ENCODE peak calls at places on chromosomes 1 and 21, in seven cellular contexts. K is spleen, T is fibroblast of mammary gland, S is IMR-90, O is endodermal cell, A is HFF-Myc, W is lower lobe of right lung. R is an unnamed sample.

GRCh38 chr21:41933259-41934079 is 20.3 kb downstream of the C2CD2 start:
- DNase-seq in O (no peak), T (peak), S (peak), A (no peak), K (peak), W (no peak), R (no peak)

GRCh38 chr1:204093756-204094155 is 20.8 kb downstream of the SOX13 start:
- DNase-seq in W (no peak), S (no peak), T (no peak), A (no peak), K (no peak), O (no peak), R (no peak)

GRCh38 chr1:200776949-200777348 is 38.3 kb downstream of the CAMSAP2 start:
- DNase-seq in A (no peak), W (no peak), S (peak), O (no peak), T (peak), K (no peak), R (no peak)

GRCh38 chr1:206925116-206925736 is 3.5 kb upstream of the FCMR start:
- DNase-seq in K (peak), W (peak), A (no peak), O (peak), S (no peak), T (no peak), R (no peak)

GRCh38 chr1:24867064-24867870 is 62.8 kb downstream of the RUNX3 start:
- DNase-seq in A (no peak), O (no peak), T (no peak), K (no peak), W (no peak), S (no peak), R (no peak)

GRCh38 chr1:236997882-236998281 is 6.4 kb downstream of the MT1HL1 start:
- DNase-seq in T (no peak), W (peak), K (no peak), S (no peak), O (peak), A (no peak), R (no peak)

GRCh38 chr1:185645686-185646085 is 88.5 kb upstream of the HMCN1 start:
- DNase-seq in A (no peak), S (peak), W (no peak), T (no peak), K (no peak), O (no peak), R (no peak)

GRCh38 chr1:182163821-182164223 is 102.3 kb upstream of the ZNF648 start:
- DNase-seq in T (peak), W (no peak), A (no peak), S (no peak), K (peak), O (no peak), R (no peak)

GRCh38 chr1:113073457-113073950 is 506 bp downstream of the LRIG2 start:
- DNase-seq in W (no peak), K (no peak), O (peak), A (peak), S (peak), T (peak), R (no peak)

GRCh38 chr1:178513278-178513983 is 522 bp downstream of the TEX35 start:
- DNase-seq in T (peak), W (no peak), O (peak), S (peak), A (no peak), K (peak), R (no peak)

GRCh38 chr1:224884428-224884827 is 45.0 kb upstream of the DNAH14 start:
- DNase-seq in W (no peak), S (peak), K (no peak), T (peak), O (no peak), A (no peak), R (no peak)

GRCh38 chr1:52590275-52590674 is 11.9 kb upstream of the GPX7 start:
- DNase-seq in W (no peak), K (no peak), S (no peak), A (no peak), T (no peak), O (no peak), R (no peak)

GRCh38 chr1:66980745-66981367 is 56.1 kb downstream of the MIER1 start:
- DNase-seq in O (no peak), K (no peak), T (peak), A (peak), W (no peak), S (peak), R (no peak)

GRCh38 chr1:232476538-232476950 is 153.4 kb downstream of the SIPA1L2 start:
- DNase-seq in T (peak), W (no peak), K (no peak), A (no peak), O (no peak), S (peak), R (no peak)

GRCh38 chr1:10712568-10712967 is 83.9 kb downstream of the CASZ1 start:
- DNase-seq in K (no peak), S (no peak), T (no peak), O (no peak), A (no peak), W (no peak), R (no peak)

GRCh38 chr1:183000563-183000962 is 22.7 kb upstream of the LAMC1 start:
- DNase-seq in K (no peak), O (no peak), A (no peak), T (no peak), W (no peak), S (no peak), R (no peak)

GRCh38 chr1:22761821-22762220 is 51.2 kb downstream of the EPHB2 start:
- DNase-seq in O (no peak), A (no peak), T (no peak), S (no peak), K (no peak), W (no peak), R (no peak)

GRCh38 chr1:196723325-196724185 is 51.1 kb upstream of the CFHR3 start:
- DNase-seq in K (no peak), O (peak), T (peak), A (no peak), W (no peak), S (peak), R (peak)

GRCh38 chr1:24263746-24264145 is 55.4 kb upstream of the GRHL3 start:
- DNase-seq in K (no peak), T (no peak), S (no peak), O (no peak), W (no peak), A (no peak), R (no peak)

GRCh38 chr1:57623039-57623790 is 199.4 kb upstream of the DAB1 start:
- DNase-seq in A (no peak), K (no peak), T (no peak), S (peak), O (peak), W (no peak), R (no peak)

GRCh38 chr1:154371436-154371835 is 33.7 kb upstream of the IL6R start:
- DNase-seq in W (no peak), A (no peak), S (no peak), K (no peak), O (no peak), T (no peak), R (no peak)
- TF ChIP-seq CTCF in W (no peak), A (no peak), S (no peak), K (no peak), O (no peak), T (no peak), R (no peak)

GRCh38 chr1:156586323-156586722 is 5.3 kb upstream of the NAXE start:
- DNase-seq in W (no peak), A (no peak), K (no peak), O (no peak), S (no peak), T (no peak), R (no peak)

GRCh38 chr1:156582388-156583022 is 3.0 kb downstream of the TTC24 start:
- DNase-seq in S (no peak), W (no peak), K (no peak), O (peak), A (no peak), T (no peak), R (no peak)

GRCh38 chr1:156584813-156585212 is 5.3 kb downstream of the TTC24 start:
- DNase-seq in W (no peak), O (peak), S (no peak), A (no peak), K (no peak), T (no peak), R (no peak)

GRCh38 chr1:156581661-156582387 is 2.3 kb downstream of the TTC24 start:
- DNase-seq in K (peak), W (no peak), A (no peak), T (no peak), O (no peak), S (no peak), R (no peak)

DNA sequence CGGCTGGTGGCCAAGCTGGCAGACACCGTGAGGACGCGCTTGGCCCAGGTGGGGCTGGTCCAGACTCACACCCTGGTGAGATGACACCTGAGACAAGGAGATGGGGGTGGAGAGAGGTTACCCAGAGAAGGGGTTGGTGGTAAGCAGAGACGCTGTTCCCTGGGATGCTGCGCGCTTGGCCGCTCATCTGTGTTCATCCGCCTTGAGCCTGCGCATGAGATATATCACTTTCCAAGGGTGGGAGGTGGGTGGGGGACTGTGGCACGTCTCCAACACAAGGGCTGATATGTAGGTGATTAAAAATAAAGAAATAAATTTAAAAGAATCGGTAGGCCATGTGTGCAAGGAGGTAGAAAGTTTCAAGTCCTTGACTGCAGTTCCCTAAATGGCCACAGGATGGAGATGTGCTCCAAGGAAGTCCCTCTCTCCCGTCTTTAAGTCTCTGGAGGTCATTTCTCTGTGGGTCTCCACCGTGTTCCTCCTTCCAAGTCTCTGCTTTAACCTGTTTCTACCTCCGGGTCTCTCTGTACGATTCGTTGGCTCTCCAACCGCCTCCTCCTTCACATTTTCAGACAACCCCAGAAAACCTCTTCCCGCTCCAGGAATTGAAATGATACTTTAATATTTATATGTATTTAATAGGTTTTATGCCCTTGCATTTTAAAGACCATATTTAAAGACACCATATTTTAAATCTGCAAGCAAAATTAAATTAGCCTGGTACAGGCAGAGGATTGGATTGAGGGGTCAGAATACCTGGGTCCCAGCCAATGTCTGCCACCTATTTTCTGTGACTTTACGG is 4.5 kb downstream of the TTC24 start:
- DNase-seq in O (peak), W (no peak), A (peak), T (peak), K (no peak), S (peak), R (peak)
- H3K4me3 ChIP-seq in O (no peak), W (no peak), A (no peak), T (no peak), K (no peak), S (no peak), R (no peak)

GRCh38 chr21:31092867-31093266 is 54.6 kb upstream of the KRTAP19-8 start:
- DNase-seq in S (no peak), O (no peak), A (no peak), W (no peak), K (no peak), T (no peak), R (no peak)

GRCh38 chr21:31084689-31085088 is 46.4 kb upstream of the KRTAP19-8 start:
- DNase-seq in W (no peak), O (no peak), K (no peak), T (no peak), S (no peak), A (no peak), R (no peak)

DNA sequence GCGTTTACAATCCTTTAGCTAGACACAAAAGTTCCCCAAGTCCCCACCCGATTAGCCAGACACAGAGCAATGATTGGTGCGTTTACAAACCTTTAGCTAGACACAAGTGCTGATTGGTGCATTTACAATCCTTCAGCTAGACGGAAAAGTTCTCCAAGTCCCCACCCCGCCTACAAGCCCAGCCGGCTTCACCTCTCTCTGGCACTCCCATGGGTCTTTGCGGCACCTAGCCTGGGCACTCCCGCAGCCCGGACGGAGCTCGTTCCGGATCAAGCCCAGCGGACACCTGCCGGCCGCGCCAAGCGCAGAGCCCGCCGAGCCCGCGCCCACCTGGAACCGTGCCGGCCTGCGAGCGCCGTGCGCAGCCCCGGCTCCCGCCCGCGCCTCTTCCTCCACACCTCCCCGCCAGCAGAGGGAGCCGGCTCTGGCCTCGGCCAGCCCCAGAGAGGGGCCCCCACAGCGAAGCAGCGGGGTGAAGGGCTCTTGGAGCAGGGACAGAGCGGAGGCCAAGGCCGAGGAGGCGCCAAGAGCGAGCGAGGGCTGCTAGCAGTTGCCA is 50.0 kb upstream of the KRTAP19-8 start:
- DNase-seq in T (no peak), S (no peak), O (no peak), K (no peak), A (no peak), W (no peak), R (no peak)
- TF ChIP-seq CTCF in T (no peak), S (no peak), O (peak), K (no peak), A (no peak), W (no peak), R (no peak)

GRCh38 chr1:110927484-110928075 is 36.1 kb downstream of the LRIF1 start:
- DNase-seq in O (peak), K (no peak), S (peak), W (no peak), A (no peak), T (peak), R (no peak)

DNA sequence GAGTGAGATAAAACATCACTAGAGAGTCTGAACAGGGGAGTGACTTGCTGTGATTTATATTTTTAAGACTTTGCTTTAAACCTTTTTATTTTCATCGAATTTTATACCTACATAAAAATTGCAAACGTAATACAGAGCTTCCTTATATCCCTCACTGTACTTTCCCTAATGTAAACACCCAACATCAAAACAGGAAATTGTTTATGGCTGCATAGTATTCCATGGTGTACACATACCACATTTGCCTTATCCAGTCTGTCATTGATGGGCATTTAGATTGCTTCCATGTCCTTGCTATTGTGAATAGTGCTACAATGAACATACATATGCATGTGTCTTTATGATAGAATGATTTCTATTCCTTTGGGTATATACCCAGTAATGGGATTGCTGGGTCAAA is 34.8 kb downstream of the LRIF1 start:
- DNase-seq in T (no peak), O (no peak), S (no peak), K (no peak), W (no peak), A (no peak), R (no peak)
- H3K4me3 ChIP-seq in T (no peak), O (no peak), S (no peak), K (no peak), W (no peak), A (no peak), R (no peak)

GRCh38 chr21:17921579-17922530 is 102.7 kb upstream of the C21orf91 start:
- DNase-seq in S (peak), A (peak), T (peak), K (no peak), W (no peak), O (no peak), R (peak)

GRCh38 chr21:17925000-17925610 is 105.9 kb upstream of the C21orf91 start:
- DNase-seq in T (peak), O (peak), A (peak), W (no peak), S (peak), K (no peak), R (no peak)

GRCh38 chr21:17930102-17930501 is 110.9 kb upstream of the C21orf91 start:
- DNase-seq in K (no peak), O (no peak), T (no peak), A (no peak), W (no peak), S (no peak), R (no peak)

GRCh38 chr21:17929514-17929913 is 110.4 kb upstream of the C21orf91 start:
- DNase-seq in W (no peak), O (no peak), K (no peak), T (no peak), S (no peak), A (no peak), R (no peak)

GRCh38 chr21:17925900-17926299 is 106.7 kb upstream of the C21orf91 start:
- DNase-seq in S (peak), T (peak), O (no peak), A (no peak), W (no peak), K (no peak), R (no peak)
- TF ChIP-seq CTCF in S (peak), T (peak), O (peak), A (peak), W (peak), K (no peak), R (peak)

GRCh38 chr21:32349333-32349944 is 43.4 kb downstream of the URB1 start:
- DNase-seq in T (no peak), S (no peak), O (no peak), W (no peak), A (no peak), K (no peak), R (no peak)

GRCh38 chr21:32347351-32347750 is 45.5 kb downstream of the URB1 start:
- DNase-seq in W (no peak), A (no peak), S (no peak), O (no peak), K (no peak), T (no peak), R (no peak)

GRCh38 chr21:32348604-32349332 is 44.0 kb downstream of the URB1 start:
- DNase-seq in O (no peak), T (no peak), K (no peak), S (no peak), A (no peak), W (no peak), R (no peak)

GRCh38 chr21:32346951-32347350 is 45.9 kb downstream of the URB1 start:
- DNase-seq in W (no peak), T (no peak), A (no peak), K (no peak), O (no peak), S (no peak), R (no peak)

DNA sequence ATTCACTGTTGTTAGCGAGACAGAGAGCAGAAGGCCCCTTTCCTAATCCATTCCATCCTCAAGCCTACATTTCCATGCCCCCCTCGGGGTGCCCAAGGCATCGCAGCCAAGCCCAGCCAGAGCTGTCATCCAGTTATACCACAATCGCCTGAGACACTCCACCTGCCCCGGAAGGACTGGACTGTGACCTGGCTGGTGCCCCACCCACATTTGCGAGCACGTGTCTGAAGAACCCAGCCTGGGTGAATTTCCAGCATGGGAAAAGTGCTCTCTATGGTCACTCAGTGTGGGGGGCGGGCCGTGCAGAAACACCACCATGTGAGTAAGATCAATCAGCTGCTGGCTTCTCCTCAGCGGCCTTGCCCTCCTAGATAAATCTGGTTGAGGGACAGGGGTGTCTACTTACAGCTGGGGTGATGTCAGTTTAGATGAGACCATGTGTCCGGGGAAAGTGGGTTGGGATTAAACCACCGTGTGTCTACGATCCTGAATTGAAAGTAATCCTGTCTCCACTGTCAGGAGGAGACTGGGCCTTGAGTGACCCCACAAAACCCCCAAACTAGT is 44.8 kb downstream of the URB1 start:
- DNase-seq in S (no peak), W (no peak), A (no peak), O (no peak), K (no peak), T (no peak), R (no peak)
- H3K4me3 ChIP-seq in S (no peak), W (no peak), A (no peak), O (no peak), K (no peak), T (no peak), R (no peak)

GRCh38 chr1:4174291-4175200 is 274.5 kb upstream of the C1orf174 start:
- DNase-seq in S (no peak), T (no peak), W (no peak), A (no peak), O (no peak), K (peak), R (no peak)

GRCh38 chr1:4173731-4174130 is 273.7 kb upstream of the C1orf174 start:
- DNase-seq in A (no peak), W (no peak), T (no peak), S (no peak), K (peak), O (no peak), R (no peak)

GRCh38 chr1:4171480-4172450 is 271.7 kb upstream of the C1orf174 start:
- DNase-seq in W (no peak), S (no peak), O (peak), K (peak), A (no peak), T (no peak), R (no peak)

GRCh38 chr1:4170953-4171352 is 270.9 kb upstream of the C1orf174 start:
- DNase-seq in W (no peak), K (peak), T (no peak), O (no peak), S (no peak), A (no peak), R (no peak)

GRCh38 chr1:4172659-4173599 is 272.9 kb upstream of the C1orf174 start:
- DNase-seq in T (no peak), K (peak), W (no peak), O (peak), A (no peak), S (no peak), R (no peak)
- TF ChIP-seq CTCF in T (no peak), K (no peak), W (no peak), O (peak), A (no peak), S (no peak), R (peak)

GRCh38 chr1:116668277-116668676 is 744 bp upstream of the IGSF3 start:
- DNase-seq in T (no peak), S (no peak), W (no peak), K (no peak), A (no peak), O (no peak), R (no peak)
- H3K4me3 ChIP-seq in T (no peak), S (no peak), W (peak), K (no peak), A (no peak), O (peak), R (peak)

GRCh38 chr21:40842197-40842552 is 4.8 kb downstream of the DSCAM start:
- DNase-seq in S (no peak), W (no peak), T (no peak), K (no peak), A (no peak), O (no peak), R (no peak)

GRCh38 chr21:40844935-40845334 is 2.0 kb downstream of the DSCAM start:
- DNase-seq in T (no peak), W (no peak), K (no peak), A (no peak), S (no peak), O (no peak), R (no peak)

GRCh38 chr21:40839551-40839950 is 7.4 kb downstream of the DSCAM start:
- DNase-seq in K (no peak), T (no peak), A (no peak), S (no peak), O (no peak), W (no peak), R (no peak)

GRCh38 chr21:40840441-40840840 is 6.5 kb downstream of the DSCAM start:
- DNase-seq in O (no peak), K (no peak), T (no peak), S (no peak), W (no peak), A (no peak), R (no peak)

GRCh38 chr21:40841524-40842196 is 5.3 kb downstream of the DSCAM start:
- DNase-seq in T (no peak), K (peak), S (no peak), O (peak), W (peak), A (no peak), R (no peak)
- TF ChIP-seq CTCF in T (no peak), K (no peak), S (peak), O (peak), W (peak), A (no peak), R (peak)

GRCh38 chr1:77680173-77680572 is 2.3 kb downstream of the ZZZ3 start:
- DNase-seq in O (no peak), A (no peak), K (no peak), T (peak), S (no peak), W (no peak), R (no peak)
- H3K4me3 ChIP-seq in O (peak), A (no peak), K (no peak), T (no peak), S (no peak), W (no peak), R (no peak)

R was measured in epithelial cell of proximal tubule.